ENCODE peak calls at places on chromosomes 11 and 22, in six cellular contexts. One of them, this sample, is unnamed.

GRCh38 chr11:116787436-116787785 is 412 bp downstream of the ZPR1 start:
- DNase-seq in GM20000: no peak
- DNase-seq in upper lobe of left lung: no peak
- DNase-seq in B cell: no peak
- DNase-seq in GM23338: peak
- DNase-seq in cardiac fibroblast: no peak
- DNase-seq in this sample: no peak

GRCh38 chr11:78251083-78251699 is 62.5 kb downstream of the USP35 start:
- DNase-seq in GM20000: no peak
- DNase-seq in B cell: no peak
- DNase-seq in upper lobe of left lung: no peak
- DNase-seq in cardiac fibroblast: peak
- DNase-seq in GM23338: no peak
- DNase-seq in this sample: no peak

GRCh38 chr11:121894581-121894980 is 221.4 kb downstream of the BLID start:
- DNase-seq in upper lobe of left lung: no peak
- DNase-seq in GM20000: no peak
- DNase-seq in B cell: no peak
- DNase-seq in cardiac fibroblast: peak
- DNase-seq in GM23338: no peak
- DNase-seq in this sample: no peak

GRCh38 chr11:124799384-124800225 is 601 bp downstream of the MSANTD2 start:
- DNase-seq in B cell: peak
- DNase-seq in upper lobe of left lung: peak
- DNase-seq in GM20000: peak
- DNase-seq in cardiac fibroblast: peak
- DNase-seq in GM23338: peak
- DNase-seq in this sample: peak

GRCh38 chr22:31585161-31585859 is 76.7 kb downstream of the PISD start:
- DNase-seq in upper lobe of left lung: no peak
- DNase-seq in cardiac fibroblast: peak
- DNase-seq in B cell: no peak
- DNase-seq in GM23338: no peak
- DNase-seq in GM20000: no peak
- DNase-seq in this sample: no peak

GRCh38 chr11:70071996-70072395 is 6.1 kb upstream of the ANO1 start:
- DNase-seq in cardiac fibroblast: no peak
- DNase-seq in B cell: peak
- DNase-seq in GM23338: no peak
- DNase-seq in upper lobe of left lung: no peak
- DNase-seq in GM20000: no peak
- DNase-seq in this sample: peak

GRCh38 chr11:100190395-100190794 is 496.7 kb upstream of the ARHGAP42 start:
- DNase-seq in B cell: no peak
- DNase-seq in GM23338: no peak
- DNase-seq in upper lobe of left lung: no peak
- DNase-seq in GM20000: no peak
- DNase-seq in cardiac fibroblast: no peak
- DNase-seq in this sample: no peak

GRCh38 chr11:9304178-9304577 is 10.2 kb downstream of the TMEM41B start:
- DNase-seq in upper lobe of left lung: no peak
- DNase-seq in B cell: no peak
- DNase-seq in GM20000: no peak
- DNase-seq in GM23338: no peak
- DNase-seq in cardiac fibroblast: no peak
- DNase-seq in this sample: no peak

GRCh38 chr11:115682101-115682500 is 177.9 kb upstream of the CADM1 start:
- DNase-seq in B cell: no peak
- DNase-seq in GM20000: no peak
- DNase-seq in upper lobe of left lung: no peak
- DNase-seq in cardiac fibroblast: no peak
- DNase-seq in GM23338: no peak
- DNase-seq in this sample: no peak

GRCh38 chr11:3984896-3985295 is 109.7 kb upstream of the RRM1 start:
- DNase-seq in B cell: peak
- DNase-seq in GM20000: no peak
- DNase-seq in upper lobe of left lung: no peak
- DNase-seq in cardiac fibroblast: peak
- DNase-seq in GM23338: peak
- DNase-seq in this sample: no peak

GRCh38 chr11:118916842-118917388 is 8.8 kb downstream of the BCL9L start:
- DNase-seq in GM23338: peak
- DNase-seq in cardiac fibroblast: peak
- DNase-seq in upper lobe of left lung: no peak
- DNase-seq in GM20000: no peak
- DNase-seq in B cell: no peak
- DNase-seq in this sample: no peak

GRCh38 chr22:18035740-18036139 is 11.4 kb upstream of the MICAL3 start:
- DNase-seq in GM20000: no peak
- DNase-seq in B cell: no peak
- DNase-seq in upper lobe of left lung: no peak
- DNase-seq in GM23338: peak
- DNase-seq in cardiac fibroblast: no peak
- DNase-seq in this sample: no peak

GRCh38 chr11:126716456-126717083 is 284.0 kb downstream of the KIRREL3 start:
- DNase-seq in GM20000: peak
- DNase-seq in B cell: no peak
- DNase-seq in upper lobe of left lung: no peak
- DNase-seq in cardiac fibroblast: peak
- DNase-seq in GM23338: peak
- DNase-seq in this sample: peak

GRCh38 chr22:46935506-46936377 is 173.3 kb downstream of the TBC1D22A start:
- DNase-seq in B cell: no peak
- DNase-seq in upper lobe of left lung: no peak
- DNase-seq in cardiac fibroblast: no peak
- DNase-seq in GM20000: no peak
- DNase-seq in GM23338: no peak
- DNase-seq in this sample: no peak

GRCh38 chr11:42764936-42765335 is 546.9 kb upstream of the API5 start:
- DNase-seq in GM20000: no peak
- DNase-seq in GM23338: no peak
- DNase-seq in B cell: no peak
- DNase-seq in cardiac fibroblast: no peak
- DNase-seq in upper lobe of left lung: no peak
- DNase-seq in this sample: no peak

GRCh38 chr11:45173064-45173463 is 26.6 kb downstream of the PRDM11 start:
- DNase-seq in upper lobe of left lung: no peak
- DNase-seq in B cell: no peak
- DNase-seq in GM23338: no peak
- DNase-seq in cardiac fibroblast: no peak
- DNase-seq in GM20000: no peak
- DNase-seq in this sample: no peak

GRCh38 chr11:105229758-105230157 is 90.2 kb upstream of the CARD18 start:
- DNase-seq in cardiac fibroblast: no peak
- DNase-seq in GM20000: no peak
- DNase-seq in upper lobe of left lung: no peak
- DNase-seq in GM23338: no peak
- DNase-seq in B cell: no peak
- DNase-seq in this sample: no peak

GRCh38 chr11:134332189-134332631 is 422 bp downstream of the GLB1L2 start:
- DNase-seq in B cell: no peak
- DNase-seq in GM20000: no peak
- DNase-seq in cardiac fibroblast: no peak
- DNase-seq in GM23338: peak
- DNase-seq in upper lobe of left lung: peak
- DNase-seq in this sample: no peak

GRCh38 chr22:50568626-50569025 is 5.9 kb upstream of the SYCE3 start:
- DNase-seq in GM23338: no peak
- DNase-seq in cardiac fibroblast: no peak
- DNase-seq in upper lobe of left lung: no peak
- DNase-seq in B cell: no peak
- DNase-seq in GM20000: no peak
- DNase-seq in this sample: no peak

GRCh38 chr11:27672836-27673464 is 27.3 kb downstream of the BDNF start:
- DNase-seq in GM20000: no peak
- DNase-seq in B cell: no peak
- DNase-seq in GM23338: peak
- DNase-seq in cardiac fibroblast: peak
- DNase-seq in upper lobe of left lung: no peak
- DNase-seq in this sample: no peak

GRCh38 chr22:26471522-26471921 is 12.1 kb downstream of the HPS4 start:
- DNase-seq in GM20000: no peak
- DNase-seq in upper lobe of left lung: no peak
- DNase-seq in GM23338: no peak
- DNase-seq in cardiac fibroblast: peak
- DNase-seq in B cell: no peak
- DNase-seq in this sample: no peak

GRCh38 chr11:109946322-109946846 is 146.8 kb upstream of the ZC3H12C start:
- DNase-seq in GM23338: peak
- DNase-seq in B cell: peak
- DNase-seq in GM20000: peak
- DNase-seq in upper lobe of left lung: no peak
- DNase-seq in cardiac fibroblast: peak
- DNase-seq in this sample: peak

GRCh38 chr22:19729507-19729906 is 6.2 kb downstream of the GP1BB start:
- DNase-seq in cardiac fibroblast: no peak
- DNase-seq in GM23338: no peak
- DNase-seq in GM20000: no peak
- DNase-seq in B cell: no peak
- DNase-seq in upper lobe of left lung: peak
- DNase-seq in this sample: no peak

GRCh38 chr22:19728271-19728670 is 4.9 kb downstream of the GP1BB start:
- DNase-seq in upper lobe of left lung: peak
- DNase-seq in cardiac fibroblast: no peak
- DNase-seq in GM20000: no peak
- DNase-seq in GM23338: no peak
- DNase-seq in B cell: no peak
- DNase-seq in this sample: no peak

GRCh38 chr22:19724927-19725661 is 1.8 kb downstream of the GP1BB start:
- DNase-seq in cardiac fibroblast: no peak
- DNase-seq in GM20000: no peak
- DNase-seq in B cell: no peak
- DNase-seq in upper lobe of left lung: peak
- DNase-seq in GM23338: no peak
- DNase-seq in this sample: no peak

GRCh38 chr22:19728836-19729235 is 5.5 kb downstream of the GP1BB start:
- DNase-seq in cardiac fibroblast: no peak
- DNase-seq in GM20000: no peak
- DNase-seq in upper lobe of left lung: peak
- DNase-seq in GM23338: no peak
- DNase-seq in B cell: no peak
- DNase-seq in this sample: no peak

GRCh38 chr22:19727310-19728150 is 4.2 kb downstream of the GP1BB start:
- DNase-seq in GM20000: no peak
- DNase-seq in upper lobe of left lung: peak
- DNase-seq in B cell: no peak
- DNase-seq in GM23338: no peak
- DNase-seq in cardiac fibroblast: no peak
- DNase-seq in this sample: no peak
- TF ChIP-seq CTCF in GM20000: no peak
- TF ChIP-seq CTCF in upper lobe of left lung: no peak
- TF ChIP-seq CTCF in B cell: no peak
- TF ChIP-seq CTCF in GM23338: no peak
- TF ChIP-seq CTCF in cardiac fibroblast: no peak
- TF ChIP-seq CTCF in this sample: no peak

GRCh38 chr11:67261635-67261941 is 4.7 kb upstream of the GRK2 start:
- DNase-seq in GM20000: no peak
- DNase-seq in GM23338: no peak
- DNase-seq in cardiac fibroblast: no peak
- DNase-seq in upper lobe of left lung: no peak
- DNase-seq in B cell: no peak
- DNase-seq in this sample: no peak
- TF ChIP-seq CTCF in GM20000: no peak
- TF ChIP-seq CTCF in GM23338: peak
- TF ChIP-seq CTCF in cardiac fibroblast: peak
- TF ChIP-seq CTCF in upper lobe of left lung: no peak
- TF ChIP-seq CTCF in B cell: no peak
- TF ChIP-seq CTCF in this sample: no peak

DNA sequence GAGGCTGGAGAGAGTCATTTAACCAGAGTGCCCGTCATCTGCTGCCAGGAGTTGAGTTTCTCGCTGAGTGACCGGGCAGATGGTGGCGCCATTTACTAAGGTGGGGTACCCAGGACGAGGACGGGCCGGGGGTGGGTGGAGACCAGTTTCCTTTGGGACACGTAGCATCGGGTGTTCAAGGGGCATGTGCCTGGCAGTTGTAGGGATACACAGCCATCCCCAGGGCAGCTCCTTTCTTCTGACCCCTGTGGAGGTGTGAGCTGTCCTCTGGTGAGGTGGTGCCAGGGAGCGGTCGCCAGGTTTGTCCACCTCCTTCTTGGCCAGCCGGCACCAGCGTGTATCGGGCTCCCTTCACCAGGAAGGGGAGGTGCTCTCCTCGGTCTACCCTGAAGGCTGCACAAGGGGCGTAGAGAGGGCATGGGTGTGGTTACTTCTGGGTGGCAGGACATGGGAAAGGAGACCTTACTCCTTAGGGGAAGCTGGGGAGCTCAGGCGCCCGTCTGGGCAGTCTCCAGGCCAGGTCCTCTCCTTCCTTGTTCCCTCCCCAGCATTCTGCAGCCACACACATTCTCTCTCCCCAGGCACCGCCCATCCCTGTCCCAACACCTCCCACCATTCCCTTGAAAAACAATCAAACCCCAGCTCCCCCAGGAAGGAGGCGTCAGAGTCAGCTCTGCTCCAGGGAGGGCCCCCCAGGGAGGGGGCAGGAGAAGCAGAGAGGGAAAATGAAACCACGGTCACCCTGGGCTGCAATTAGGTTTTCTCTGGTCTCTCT is 10.3 kb upstream of the MB start:
- DNase-seq in upper lobe of left lung: no peak
- DNase-seq in cardiac fibroblast: peak
- DNase-seq in GM20000: peak
- DNase-seq in B cell: no peak
- DNase-seq in GM23338: peak
- DNase-seq in this sample: peak
- TF ChIP-seq CTCF in upper lobe of left lung: peak
- TF ChIP-seq CTCF in cardiac fibroblast: peak
- TF ChIP-seq CTCF in GM20000: peak
- TF ChIP-seq CTCF in B cell: no peak
- TF ChIP-seq CTCF in GM23338: peak
- TF ChIP-seq CTCF in this sample: peak

DNA sequence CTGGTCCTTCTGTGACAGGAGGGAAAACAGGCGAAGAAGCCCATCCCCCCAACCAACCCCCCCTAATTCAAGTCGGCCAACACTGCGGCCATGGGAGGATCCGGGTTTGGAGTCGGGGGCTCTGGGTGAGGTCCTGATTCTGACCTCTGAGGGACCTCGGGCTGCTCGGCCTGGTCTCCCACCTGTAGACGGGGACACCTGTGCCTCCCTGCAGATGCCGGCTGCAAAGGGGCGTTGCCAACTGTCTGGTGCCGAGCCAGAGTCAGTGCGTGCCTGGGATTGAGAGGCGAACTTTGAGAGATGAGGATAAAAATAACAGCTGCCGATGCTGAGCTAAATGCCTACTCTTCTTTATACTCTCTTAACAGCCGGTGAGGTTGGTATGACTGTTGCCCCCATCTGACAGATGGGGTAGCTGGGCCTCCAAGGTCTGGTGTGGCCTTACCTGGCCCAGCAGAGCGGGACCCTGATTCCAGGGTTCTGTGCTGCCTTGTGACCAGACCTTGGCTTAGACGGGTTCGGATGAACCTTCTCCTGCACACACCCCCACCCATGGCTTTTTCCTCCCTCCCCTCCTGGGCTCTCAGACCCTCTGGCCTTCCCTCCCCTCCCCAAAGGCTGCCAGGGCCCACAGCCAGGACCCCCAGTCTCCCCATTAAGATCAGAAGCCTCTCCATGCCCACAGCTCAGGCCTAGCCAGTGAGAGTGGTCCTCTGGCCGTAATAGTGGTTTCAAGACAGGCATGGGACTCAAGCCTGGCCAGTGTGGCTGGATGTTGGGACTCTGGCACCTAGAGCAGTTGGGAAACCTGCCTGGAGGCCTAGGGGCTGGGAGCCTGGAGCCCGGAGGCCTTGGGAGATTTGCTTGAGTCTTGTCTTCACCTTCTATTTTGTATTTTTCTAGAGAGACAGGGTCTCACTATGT is 41.7 kb downstream of the KCNJ4 start:
- DNase-seq in upper lobe of left lung: no peak
- DNase-seq in GM23338: no peak
- DNase-seq in B cell: no peak
- DNase-seq in GM20000: no peak
- DNase-seq in cardiac fibroblast: no peak
- DNase-seq in this sample: no peak
- TF ChIP-seq CTCF in upper lobe of left lung: peak
- TF ChIP-seq CTCF in GM23338: no peak
- TF ChIP-seq CTCF in B cell: peak
- TF ChIP-seq CTCF in GM20000: no peak
- TF ChIP-seq CTCF in cardiac fibroblast: no peak
- TF ChIP-seq CTCF in this sample: no peak

This sample was measured in GM13976.